ENCODE peak calls at places on chromosomes 1 and 21, in seven cellular contexts. F is tibial nerve, M is fibroblast of mammary gland, B is endothelial cell, P is cardiac muscle cell, D is GM12865, K is ascending aorta. N is an unnamed sample.
A peak's percentile ranks its signal among the peaks of the same experiment; 100 is the strongest.

GRCh38 chr1:3069491-3070303 is 694 bp downstream of the PRDM16 start:
- DNase-seq in F (no peak), M (peak; percentile 25), B (peak; percentile 51), P (peak; percentile 88), D (no peak), K (peak; percentile 8), N (no peak)

GRCh38 chr1:28540651-28541050 is 12.2 kb upstream of the TRNAU1AP start:
- DNase-seq in F (no peak), M (no peak), B (no peak), P (no peak), D (no peak), K (no peak), N (no peak)

GRCh38 chr1:93257889-93258288 is 77.4 kb downstream of the CCDC18 start:
- DNase-seq in F (no peak), M (no peak), B (no peak), P (no peak), D (no peak), K (no peak), N (no peak)

GRCh38 chr21:26846036-26846931 is 1.1 kb upstream of the ADAMTS1 start:
- DNase-seq in F (peak; percentile 80), M (peak; percentile 83), B (peak; percentile 80), P (peak; percentile 84), D (no peak), K (no peak), N (no peak)

GRCh38 chr1:19861034-19861433 is 21.2 kb upstream of the OTUD3 start:
- DNase-seq in F (no peak), M (peak; percentile 62), B (no peak), P (no peak), D (no peak), K (no peak), N (no peak)

GRCh38 chr1:2894381-2895041 is 93.0 kb upstream of the TTC34 start:
- DNase-seq in F (no peak), M (no peak), B (no peak), P (no peak), D (no peak), K (no peak), N (no peak)

GRCh38 chr1:206674236-206674635 is 10.5 kb upstream of the MAPKAPK2 start:
- DNase-seq in F (no peak), M (no peak), B (no peak), P (no peak), D (no peak), K (no peak), N (no peak)

GRCh38 chr21:36539434-36540150 is 59.7 kb upstream of the CLDN14 start:
- DNase-seq in F (no peak), M (no peak), B (no peak), P (no peak), D (peak; percentile 22), K (no peak), N (no peak)

GRCh38 chr1:29836626-29837305 is 600.4 kb downstream of the PTPRU start:
- DNase-seq in F (no peak), M (no peak), B (no peak), P (no peak), D (no peak), K (no peak), N (no peak)

GRCh38 chr1:53376742-53377437 is 49.0 kb upstream of the LRP8 start:
- DNase-seq in F (no peak), M (no peak), B (no peak), P (no peak), D (no peak), K (no peak), N (no peak)

GRCh38 chr1:6703016-6703415 is 1.4 kb upstream of the DNAJC11 start:
- DNase-seq in F (no peak), M (peak; percentile 76), B (no peak), P (no peak), D (no peak), K (no peak), N (no peak)

GRCh38 chr1:51968632-51969031 is 21.9 kb downstream of the RAB3B start:
- DNase-seq in F (no peak), M (no peak), B (no peak), P (no peak), D (no peak), K (no peak), N (no peak)

GRCh38 chr1:201902198-201902597 is 13.5 kb downstream of the SHISA4 start:
- DNase-seq in F (no peak), M (peak; percentile 62), B (no peak), P (no peak), D (no peak), K (no peak), N (no peak)

GRCh38 chr1:227059076-227059475 is 119.0 kb downstream of the COQ8A start:
- DNase-seq in F (no peak), M (no peak), B (no peak), P (no peak), D (no peak), K (no peak), N (no peak)

GRCh38 chr1:28971980-28972771 is 57.8 kb downstream of the EPB41 start:
- DNase-seq in F (no peak), M (peak; percentile 95), B (no peak), P (no peak), D (no peak), K (no peak), N (no peak)

GRCh38 chr1:202968895-202969295 is 1.8 kb upstream of the CYB5R1 start:
- DNase-seq in F (no peak), M (peak; percentile 70), B (peak; percentile 55), P (peak; percentile 69), D (peak; percentile 77), K (peak; percentile 41), N (peak; percentile 69)

GRCh38 chr1:90922996-90923395 is 98.8 kb downstream of the ZNF644 start:
- DNase-seq in F (no peak), M (no peak), B (no peak), P (no peak), D (no peak), K (no peak), N (no peak)

GRCh38 chr1:117171900-117172501 is 38.7 kb downstream of the VTCN1 start:
- DNase-seq in F (peak; percentile 20), M (peak; percentile 92), B (no peak), P (no peak), D (no peak), K (no peak), N (no peak)

GRCh38 chr21:35843911-35844667 is 216.2 kb downstream of the SETD4 start:
- DNase-seq in F (no peak), M (no peak), B (no peak), P (no peak), D (no peak), K (no peak), N (no peak)

GRCh38 chr1:84283381-84283780 is 18.1 kb upstream of the SAMD13 start:
- DNase-seq in F (no peak), M (no peak), B (no peak), P (no peak), D (no peak), K (no peak), N (no peak)

GRCh38 chr1:85576642-85577420 is 3.7 kb upstream of the CCN1 start:
- DNase-seq in F (peak; percentile 82), M (peak; percentile 88), B (peak; percentile 93), P (peak; percentile 91), D (peak; percentile 85), K (peak; percentile 57), N (peak; percentile 89)

GRCh38 chr1:154517661-154518060 is 15.4 kb upstream of the SHE start:
- DNase-seq in F (no peak), M (no peak), B (no peak), P (no peak), D (no peak), K (no peak), N (no peak)

GRCh38 chr1:234610582-234611152 is 689 bp upstream of the IRF2BP2 start:
- DNase-seq in F (peak; percentile 93), M (peak; percentile 93), B (peak; percentile 81), P (peak; percentile 93), D (peak; percentile 94), K (peak; percentile 90), N (peak; percentile 93)

GRCh38 chr1:213623103-213623581 is 364.6 kb upstream of the PROX1 start:
- DNase-seq in F (no peak), M (no peak), B (no peak), P (no peak), D (peak; percentile 27), K (no peak), N (no peak)

GRCh38 chr1:58143972-58144752 is 402.4 kb downstream of the OMA1 start:
- DNase-seq in F (no peak), M (no peak), B (no peak), P (no peak), D (no peak), K (no peak), N (no peak)

GRCh38 chr1:160739098-160739511 is at the start of gene SLAMF7:
- DNase-seq in F (no peak), M (no peak), B (no peak), P (no peak), D (peak; percentile 86), K (no peak), N (peak; percentile 28)

GRCh38 chr1:79519084-79519760 is 512.7 kb upstream of the ADGRL4 start:
- DNase-seq in F (no peak), M (no peak), B (no peak), P (no peak), D (peak; percentile 1), K (no peak), N (peak; percentile 9)

GRCh38 chr1:6998267-6998666 is 213.0 kb downstream of the CAMTA1 start:
- DNase-seq in F (no peak), M (no peak), B (peak; percentile 26), P (peak; percentile 44), D (no peak), K (no peak), N (no peak)

GRCh38 chr1:6022193-6022592 is 23.5 kb upstream of the KCNAB2 start:
- DNase-seq in F (no peak), M (no peak), B (no peak), P (no peak), D (no peak), K (no peak), N (no peak)

GRCh38 chr1:24085546-24085945 is 26.4 kb downstream of the MYOM3 start:
- DNase-seq in F (no peak), M (peak; percentile 68), B (no peak), P (no peak), D (no peak), K (no peak), N (no peak)

GRCh38 chr1:158491372-158491771 is 19.4 kb downstream of the OR10R2 start:
- DNase-seq in F (no peak), M (no peak), B (no peak), P (no peak), D (no peak), K (no peak), N (no peak)
- TF ChIP-seq CTCF in F (no peak), M (no peak), B (no peak), P (no peak), D (no peak), K (no peak), N (peak; percentile 1)

GRCh38 chr1:86833461-86834215 is 80.3 kb downstream of the SELENOF start:
- DNase-seq in F (peak; percentile 36), M (peak; percentile 95), B (peak; percentile 65), P (peak; percentile 88), D (peak; percentile 89), K (no peak), N (peak; percentile 73)
- TF ChIP-seq CTCF in F (peak; percentile 45), M (peak; percentile 58), B (peak; percentile 58), P (peak; percentile 56), D (peak; percentile 45), K (peak; percentile 48), N (peak; percentile 64)

GRCh38 chr1:41280189-41281032 is 38.3 kb upstream of the SCMH1 start:
- DNase-seq in F (no peak), M (no peak), B (no peak), P (peak; percentile 42), D (no peak), K (no peak), N (no peak)
- TF ChIP-seq CTCF in F (no peak), M (no peak), B (no peak), P (no peak), D (no peak), K (no peak), N (no peak)

GRCh38 chr1:65398083-65398482 is 22.4 kb upstream of the LEPR start:
- DNase-seq in F (no peak), M (peak; percentile 8), B (no peak), P (no peak), D (no peak), K (no peak), N (no peak)
- TF ChIP-seq CTCF in F (no peak), M (no peak), B (no peak), P (no peak), D (no peak), K (no peak), N (no peak)